ENCODE peak calls at places on chromosomes 2 and 18, in eight cellular contexts. One of them, this sample, is unnamed.
A peak's percentile ranks its signal among the peaks of the same experiment; 100 is the strongest.

GRCh38 chr2:34254272-34254882 is 655.3 kb upstream of the FAM98A start:
- DNase-seq in heart left ventricle: no peak
- DNase-seq in colonic mucosa: no peak
- DNase-seq in ascending aorta: no peak
- DNase-seq in HCT116: no peak
- DNase-seq in lower lobe of right lung: no peak
- DNase-seq in neural progenitor cell: no peak
- DNase-seq in transverse colon: no peak
- DNase-seq in this sample: no peak

GRCh38 chr2:102592601-102593000 is 26.8 kb upstream of the SLC9A2 start:
- DNase-seq in heart left ventricle: no peak
- DNase-seq in colonic mucosa: peak; percentile 86
- DNase-seq in ascending aorta: no peak
- DNase-seq in HCT116: no peak
- DNase-seq in lower lobe of right lung: no peak
- DNase-seq in neural progenitor cell: peak; percentile 19
- DNase-seq in transverse colon: peak; percentile 54
- DNase-seq in this sample: no peak

GRCh38 chr2:72574886-72575285 is 250.9 kb downstream of the EXOC6B start:
- DNase-seq in heart left ventricle: no peak
- DNase-seq in colonic mucosa: no peak
- DNase-seq in ascending aorta: no peak
- DNase-seq in HCT116: no peak
- DNase-seq in lower lobe of right lung: no peak
- DNase-seq in neural progenitor cell: no peak
- DNase-seq in transverse colon: no peak
- DNase-seq in this sample: no peak

GRCh38 chr2:31896293-31896692 is 114.5 kb downstream of the MEMO1 start:
- DNase-seq in heart left ventricle: no peak
- DNase-seq in colonic mucosa: no peak
- DNase-seq in ascending aorta: no peak
- DNase-seq in HCT116: no peak
- DNase-seq in lower lobe of right lung: no peak
- DNase-seq in neural progenitor cell: no peak
- DNase-seq in transverse colon: no peak
- DNase-seq in this sample: no peak

GRCh38 chr2:231934441-231935206 is 8.4 kb upstream of the NPPC start:
- DNase-seq in heart left ventricle: peak; percentile 36
- DNase-seq in colonic mucosa: no peak
- DNase-seq in ascending aorta: no peak
- DNase-seq in HCT116: no peak
- DNase-seq in lower lobe of right lung: no peak
- DNase-seq in neural progenitor cell: no peak
- DNase-seq in transverse colon: no peak
- DNase-seq in this sample: no peak

GRCh38 chr2:84849271-84849952 is 31.5 kb downstream of the TRABD2A start:
- DNase-seq in heart left ventricle: no peak
- DNase-seq in colonic mucosa: no peak
- DNase-seq in ascending aorta: peak; percentile 54
- DNase-seq in HCT116: no peak
- DNase-seq in lower lobe of right lung: no peak
- DNase-seq in neural progenitor cell: no peak
- DNase-seq in transverse colon: no peak
- DNase-seq in this sample: peak; percentile 74

GRCh38 chr2:197073701-197074433 is 147.4 kb upstream of the PGAP1 start:
- DNase-seq in heart left ventricle: peak; percentile 69
- DNase-seq in colonic mucosa: no peak
- DNase-seq in ascending aorta: no peak
- DNase-seq in HCT116: no peak
- DNase-seq in lower lobe of right lung: no peak
- DNase-seq in neural progenitor cell: peak; percentile 34
- DNase-seq in transverse colon: no peak
- DNase-seq in this sample: no peak

GRCh38 chr2:149399934-149400615 is 69.7 kb downstream of the LYPD6 start:
- DNase-seq in heart left ventricle: no peak
- DNase-seq in colonic mucosa: no peak
- DNase-seq in ascending aorta: no peak
- DNase-seq in HCT116: no peak
- DNase-seq in lower lobe of right lung: no peak
- DNase-seq in neural progenitor cell: no peak
- DNase-seq in transverse colon: no peak
- DNase-seq in this sample: no peak

GRCh38 chr2:221203846-221204245 is 368.3 kb downstream of the EPHA4 start:
- DNase-seq in heart left ventricle: no peak
- DNase-seq in colonic mucosa: peak; percentile 24
- DNase-seq in ascending aorta: no peak
- DNase-seq in HCT116: no peak
- DNase-seq in lower lobe of right lung: no peak
- DNase-seq in neural progenitor cell: no peak
- DNase-seq in transverse colon: peak; percentile 20
- DNase-seq in this sample: no peak

GRCh38 chr2:216754812-216755211 is 59.5 kb upstream of the IGFBP5 start:
- DNase-seq in heart left ventricle: no peak
- DNase-seq in colonic mucosa: no peak
- DNase-seq in ascending aorta: no peak
- DNase-seq in HCT116: no peak
- DNase-seq in lower lobe of right lung: no peak
- DNase-seq in neural progenitor cell: no peak
- DNase-seq in transverse colon: no peak
- DNase-seq in this sample: no peak

GRCh38 chr18:79756826-79757225 is 40.9 kb upstream of the KCNG2 start:
- DNase-seq in heart left ventricle: no peak
- DNase-seq in colonic mucosa: no peak
- DNase-seq in ascending aorta: peak; percentile 19
- DNase-seq in HCT116: no peak
- DNase-seq in lower lobe of right lung: no peak
- DNase-seq in neural progenitor cell: no peak
- DNase-seq in transverse colon: peak; percentile 3
- DNase-seq in this sample: no peak

GRCh38 chr2:101518470-101519172 is 43.7 kb upstream of the RFX8 start:
- DNase-seq in heart left ventricle: peak; percentile 72
- DNase-seq in colonic mucosa: peak; percentile 41
- DNase-seq in ascending aorta: no peak
- DNase-seq in HCT116: peak; percentile 40
- DNase-seq in lower lobe of right lung: no peak
- DNase-seq in neural progenitor cell: peak; percentile 61
- DNase-seq in transverse colon: peak; percentile 27
- DNase-seq in this sample: no peak
- H3K4me3 ChIP-seq in heart left ventricle: no peak overlapping the region
- H3K4me3 ChIP-seq in colonic mucosa: no peak overlapping the region
- H3K4me3 ChIP-seq in ascending aorta: no peak overlapping the region
- H3K4me3 ChIP-seq in HCT116: peak overlapping the region; percentile 20
- H3K4me3 ChIP-seq in lower lobe of right lung: no peak overlapping the region
- H3K4me3 ChIP-seq in neural progenitor cell: no peak overlapping the region
- H3K4me3 ChIP-seq in transverse colon: no peak overlapping the region
- H3K4me3 ChIP-seq in this sample: no peak overlapping the region

GRCh38 chr2:207111757-207112156 is 54.0 kb downstream of the KLF7 start:
- DNase-seq in heart left ventricle: no peak
- DNase-seq in colonic mucosa: no peak
- DNase-seq in ascending aorta: no peak
- DNase-seq in HCT116: no peak
- DNase-seq in lower lobe of right lung: no peak
- DNase-seq in neural progenitor cell: no peak
- DNase-seq in transverse colon: no peak
- DNase-seq in this sample: no peak

GRCh38 chr2:207110730-207111129 is 55.0 kb downstream of the KLF7 start:
- DNase-seq in heart left ventricle: no peak
- DNase-seq in colonic mucosa: no peak
- DNase-seq in ascending aorta: no peak
- DNase-seq in HCT116: no peak
- DNase-seq in lower lobe of right lung: no peak
- DNase-seq in neural progenitor cell: no peak
- DNase-seq in transverse colon: no peak
- DNase-seq in this sample: no peak

GRCh38 chr2:207112397-207112796 is 53.4 kb downstream of the KLF7 start:
- DNase-seq in heart left ventricle: no peak
- DNase-seq in colonic mucosa: no peak
- DNase-seq in ascending aorta: no peak
- DNase-seq in HCT116: no peak
- DNase-seq in lower lobe of right lung: no peak
- DNase-seq in neural progenitor cell: no peak
- DNase-seq in transverse colon: no peak
- DNase-seq in this sample: no peak

GRCh38 chr2:207115715-207116364 is 49.9 kb downstream of the KLF7 start:
- DNase-seq in heart left ventricle: peak; percentile 52
- DNase-seq in colonic mucosa: no peak
- DNase-seq in ascending aorta: no peak
- DNase-seq in HCT116: no peak
- DNase-seq in lower lobe of right lung: no peak
- DNase-seq in neural progenitor cell: peak; percentile 42
- DNase-seq in transverse colon: no peak
- DNase-seq in this sample: no peak

DNA sequence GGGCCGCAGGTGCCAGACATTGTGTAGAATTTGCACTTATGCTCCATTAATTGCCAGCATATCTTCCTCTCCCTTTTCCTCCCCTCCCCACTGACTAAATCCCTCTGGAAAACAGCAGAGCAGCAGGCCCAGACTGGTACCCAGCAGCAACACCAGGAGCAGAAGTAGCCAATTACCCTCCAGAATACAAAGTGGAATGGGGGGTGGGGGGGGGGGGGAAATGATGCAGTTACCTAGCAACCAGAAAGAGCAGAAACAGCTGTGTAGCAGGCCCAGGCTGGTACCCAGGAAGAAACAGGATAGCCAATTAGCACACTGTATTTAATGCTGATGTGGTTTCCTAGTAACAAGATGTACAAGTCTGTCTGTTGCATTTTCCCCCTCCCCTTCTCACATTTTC is 52.3 kb downstream of the KLF7 start:
- DNase-seq in heart left ventricle: no peak
- DNase-seq in colonic mucosa: no peak
- DNase-seq in ascending aorta: no peak
- DNase-seq in HCT116: no peak
- DNase-seq in lower lobe of right lung: no peak
- DNase-seq in neural progenitor cell: peak; percentile 29
- DNase-seq in transverse colon: no peak
- DNase-seq in this sample: no peak
- H3K36me3 ChIP-seq in heart left ventricle: peaks cover 14% of the 10 kb centered on the region
- H3K36me3 ChIP-seq in colonic mucosa: no peaks in the 10 kb centered on the region
- H3K36me3 ChIP-seq in ascending aorta: peaks cover 13% of the 10 kb centered on the region
- H3K36me3 ChIP-seq in HCT116: no peaks in the 10 kb centered on the region
- H3K36me3 ChIP-seq in lower lobe of right lung: no peaks in the 10 kb centered on the region
- H3K36me3 ChIP-seq in neural progenitor cell: no peaks in the 10 kb centered on the region
- H3K36me3 ChIP-seq in transverse colon: no peaks in the 10 kb centered on the region
- H3K36me3 ChIP-seq in this sample: peaks cover 3% of the 10 kb centered on the region

DNA sequence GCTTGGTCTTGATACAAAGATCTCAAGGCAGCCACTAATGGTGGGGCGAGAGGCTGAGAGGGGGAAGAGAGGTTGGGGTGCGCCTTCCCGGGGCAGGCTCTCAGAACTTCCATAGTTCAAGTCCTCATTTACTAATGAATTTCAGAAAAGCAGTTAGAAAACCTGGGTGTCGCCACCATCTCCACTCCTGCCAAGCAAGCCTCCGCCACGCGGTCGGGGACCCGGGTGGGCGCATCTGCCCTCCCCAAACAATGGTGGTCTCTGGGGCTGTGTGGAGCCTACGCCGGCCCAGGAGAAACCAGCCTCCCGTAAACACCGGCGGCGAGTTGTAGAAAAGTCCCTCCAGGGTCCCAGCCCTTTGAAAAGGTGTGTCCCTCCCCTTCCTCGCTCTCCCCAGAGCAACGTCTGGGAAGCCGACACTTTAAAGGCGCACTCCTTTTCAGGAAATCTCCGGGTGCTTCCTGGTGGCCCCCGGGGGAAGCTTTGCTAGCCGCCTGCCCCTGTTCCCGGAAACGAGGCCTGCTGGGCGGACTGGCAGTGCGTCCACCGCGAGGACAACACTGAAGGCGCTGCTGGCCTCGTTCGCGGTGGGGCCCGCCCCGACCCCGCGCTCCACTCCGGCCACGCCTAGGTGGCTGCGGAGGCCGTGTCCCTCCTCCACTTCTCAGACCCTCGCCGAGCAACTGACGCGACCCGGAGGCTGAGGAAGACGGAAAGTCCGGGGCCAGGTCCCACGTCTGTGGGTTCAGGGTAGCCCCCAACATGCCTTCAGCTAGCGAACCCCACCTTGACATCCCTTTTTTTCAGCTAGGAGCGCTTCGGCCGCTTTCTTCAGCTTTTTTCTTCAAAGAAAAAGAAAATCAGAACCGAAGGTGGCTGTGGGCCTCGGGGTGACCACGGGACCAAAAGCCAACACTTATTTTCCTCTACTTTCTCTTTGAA is 16.8 kb downstream of the EVX2 start:
- DNase-seq in heart left ventricle: no peak
- DNase-seq in colonic mucosa: no peak
- DNase-seq in ascending aorta: no peak
- DNase-seq in HCT116: no peak
- DNase-seq in lower lobe of right lung: no peak
- DNase-seq in neural progenitor cell: peak; percentile 57
- DNase-seq in transverse colon: no peak
- DNase-seq in this sample: no peak
- H3K4me3 ChIP-seq in heart left ventricle: peak overlapping the region; percentile 27
- H3K4me3 ChIP-seq in colonic mucosa: peak overlapping the region; percentile 23
- H3K4me3 ChIP-seq in ascending aorta: peak overlapping the region; percentile 51
- H3K4me3 ChIP-seq in HCT116: no peak overlapping the region
- H3K4me3 ChIP-seq in lower lobe of right lung: peak overlapping the region; percentile 39
- H3K4me3 ChIP-seq in neural progenitor cell: peak overlapping the region; percentile 34
- H3K4me3 ChIP-seq in transverse colon: peak overlapping the region; percentile 49
- H3K4me3 ChIP-seq in this sample: no peak overlapping the region

GRCh38 chr2:131125195-131125757 is 20.1 kb downstream of the PLEKHB2 start:
- DNase-seq in heart left ventricle: no peak
- DNase-seq in colonic mucosa: no peak
- DNase-seq in ascending aorta: no peak
- DNase-seq in HCT116: no peak
- DNase-seq in lower lobe of right lung: no peak
- DNase-seq in neural progenitor cell: no peak
- DNase-seq in transverse colon: no peak
- DNase-seq in this sample: no peak

GRCh38 chr2:131126436-131126835 is 21.3 kb downstream of the PLEKHB2 start:
- DNase-seq in heart left ventricle: no peak
- DNase-seq in colonic mucosa: no peak
- DNase-seq in ascending aorta: no peak
- DNase-seq in HCT116: no peak
- DNase-seq in lower lobe of right lung: no peak
- DNase-seq in neural progenitor cell: no peak
- DNase-seq in transverse colon: no peak
- DNase-seq in this sample: no peak

GRCh38 chr2:131130298-131130596 is 25.1 kb downstream of the PLEKHB2 start:
- DNase-seq in heart left ventricle: no peak
- DNase-seq in colonic mucosa: no peak
- DNase-seq in ascending aorta: no peak
- DNase-seq in HCT116: no peak
- DNase-seq in lower lobe of right lung: no peak
- DNase-seq in neural progenitor cell: no peak
- DNase-seq in transverse colon: no peak
- DNase-seq in this sample: no peak

GRCh38 chr2:131127076-131127475 is 21.9 kb downstream of the PLEKHB2 start:
- DNase-seq in heart left ventricle: no peak
- DNase-seq in colonic mucosa: no peak
- DNase-seq in ascending aorta: no peak
- DNase-seq in HCT116: no peak
- DNase-seq in lower lobe of right lung: no peak
- DNase-seq in neural progenitor cell: no peak
- DNase-seq in transverse colon: no peak
- DNase-seq in this sample: no peak

DNA sequence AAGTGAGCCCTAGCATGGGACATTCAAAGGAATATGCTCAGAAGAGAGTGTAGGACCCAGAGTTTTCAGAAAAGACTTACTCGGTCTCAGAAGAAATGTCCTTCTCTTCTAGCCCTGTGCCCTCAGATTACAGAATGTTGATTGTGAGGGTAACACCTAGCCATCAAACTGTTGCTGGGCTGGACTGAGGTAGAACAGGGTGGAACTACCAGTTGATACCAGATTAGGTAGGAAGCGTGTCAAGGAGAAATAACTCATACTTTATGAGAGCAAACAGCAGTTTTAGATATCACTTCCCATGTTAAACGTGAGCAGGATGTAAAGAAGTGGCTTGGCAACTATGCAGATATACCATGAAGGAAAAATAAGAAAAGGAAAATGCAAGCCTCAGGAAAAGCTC is 22.8 kb downstream of the PLEKHB2 start:
- DNase-seq in heart left ventricle: no peak
- DNase-seq in colonic mucosa: no peak
- DNase-seq in ascending aorta: no peak
- DNase-seq in HCT116: no peak
- DNase-seq in lower lobe of right lung: no peak
- DNase-seq in neural progenitor cell: no peak
- DNase-seq in transverse colon: no peak
- DNase-seq in this sample: no peak
- H3K36me3 ChIP-seq in heart left ventricle: peaks cover 74% of the 10 kb centered on the region
- H3K36me3 ChIP-seq in colonic mucosa: no peaks in the 10 kb centered on the region
- H3K36me3 ChIP-seq in ascending aorta: peaks cover 70% of the 10 kb centered on the region
- H3K36me3 ChIP-seq in HCT116: peaks cover 54% of the 10 kb centered on the region
- H3K36me3 ChIP-seq in lower lobe of right lung: peaks cover 81% of the 10 kb centered on the region
- H3K36me3 ChIP-seq in neural progenitor cell: peaks cover 10% of the 10 kb centered on the region
- H3K36me3 ChIP-seq in transverse colon: no peaks in the 10 kb centered on the region
- H3K36me3 ChIP-seq in this sample: peaks cover 73% of the 10 kb centered on the region

This sample was measured in CD4-positive, CD25-positive, alpha-beta regulatory T cell.